ENCODE peak calls at places on chromosome 21, in nine cellular contexts. E is RWPE1; C is kidney epithelial cell; F is epithelial cell of esophagus; K is astrocyte of the spinal cord; B is CD8-positive, alpha-beta T cell; A is HuH-7; L is iris pigment epithelial cell; G is foreskin fibroblast. Y is an unnamed sample.

GRCh38 chr21:18517905-18518566 is 114.5 kb upstream of the TMPRSS15 start:
- DNase-seq in E (no peak), C (no peak), F (no peak), K (no peak), B (no peak), A (no peak), L (no peak), G (no peak), Y (no peak)

GRCh38 chr21:35323947-35324346 is 274.8 kb upstream of the RUNX1 start:
- DNase-seq in E (no peak), C (no peak), F (no peak), K (peak), B (no peak), A (no peak), L (no peak), G (peak), Y (no peak)

GRCh38 chr21:28605138-28605537 is 387.5 kb downstream of the LTN1 start:
- DNase-seq in E (no peak), C (no peak), F (no peak), K (no peak), B (no peak), A (no peak), L (no peak), G (peak), Y (no peak)

GRCh38 chr21:46264046-46264689 is 21.2 kb downstream of the MCM3AP start:
- DNase-seq in E (no peak), C (no peak), F (no peak), K (no peak), B (no peak), A (no peak), L (no peak), G (no peak), Y (no peak)

GRCh38 chr21:46077674-46078101 is 20.2 kb upstream of the COL6A2 start:
- DNase-seq in E (no peak), C (no peak), F (no peak), K (no peak), B (no peak), A (no peak), L (no peak), G (no peak), Y (no peak)

GRCh38 chr21:43767980-43768867 is 7.9 kb downstream of the CSTB start:
- DNase-seq in E (peak), C (peak), F (peak), K (peak), B (no peak), A (peak), L (peak), G (peak), Y (no peak)

GRCh38 chr21:33984021-33984481 is 68.4 kb upstream of the ATP5PO start:
- DNase-seq in E (no peak), C (no peak), F (no peak), K (no peak), B (no peak), A (no peak), L (no peak), G (no peak), Y (no peak)

GRCh38 chr21:29072873-29073221 is 601 bp downstream of the CCT8 start:
- DNase-seq in E (peak), C (no peak), F (peak), K (peak), B (no peak), A (no peak), L (peak), G (peak), Y (no peak)

GRCh38 chr21:28419110-28419509 is 573.6 kb downstream of the LTN1 start:
- DNase-seq in E (no peak), C (no peak), F (no peak), K (peak), B (no peak), A (no peak), L (peak), G (peak), Y (peak)

GRCh38 chr21:35648512-35648911 is 411.8 kb downstream of the SETD4 start:
- DNase-seq in E (no peak), C (no peak), F (peak), K (no peak), B (no peak), A (no peak), L (no peak), G (no peak), Y (no peak)

GRCh38 chr21:29499734-29500343 is 201.1 kb downstream of the BACH1 start:
- DNase-seq in E (peak), C (no peak), F (peak), K (peak), B (no peak), A (peak), L (peak), G (peak), Y (peak)

GRCh38 chr21:44601596-44602473 is 1.4 kb downstream of the KRTAP10-7 start:
- DNase-seq in E (no peak), C (no peak), F (no peak), K (no peak), B (no peak), A (no peak), L (no peak), G (no peak), Y (no peak)

GRCh38 chr21:31484219-31484618 is 140.2 kb upstream of the TIAM1 start:
- DNase-seq in E (no peak), C (no peak), F (no peak), K (no peak), B (no peak), A (no peak), L (no peak), G (no peak), Y (no peak)

GRCh38 chr21:45963225-45963555 is 18.4 kb upstream of the COL6A1 start:
- DNase-seq in E (no peak), C (no peak), F (no peak), K (no peak), B (no peak), A (no peak), L (peak), G (peak), Y (no peak)